ENCODE peak calls at places on chromosomes 1 and 21, in nine cellular contexts. Q is AG04450, M is vagina, F is heart right ventricle, Y is T-helper 1 cell, I is kidney epithelial cell, R is OCI-M1, L is brain microvascular endothelial cell, P is NCI-H1105. V is an unnamed sample.

GRCh38 chr1:201517631-201518030 is 10.7 kb upstream of the CSRP1 start:
- DNase-seq in Q (no peak), L (no peak), R (no peak), P (no peak), M (no peak), F (no peak), I (no peak), Y (no peak), V (no peak)

GRCh38 chr1:202586018-202586821 is 124.0 kb downstream of the SYT2 start:
- DNase-seq in Q (no peak), I (no peak), L (no peak), Y (no peak), P (peak; percentile 26), M (no peak), R (peak; percentile 52), F (peak; percentile 26), V (no peak)

GRCh38 chr1:51284487-51284954 is 45.8 kb downstream of the TTC39A start:
- DNase-seq in M (no peak), L (peak; percentile 33), F (no peak), P (peak; percentile 90), R (peak; percentile 98), Q (no peak), Y (no peak), I (no peak), V (peak; percentile 56)

GRCh38 chr21:39317134-39318090 is 4.0 kb upstream of the BRWD1 start:
- DNase-seq in R (peak; percentile 99), M (no peak), F (no peak), I (no peak), Q (no peak), L (no peak), P (no peak), Y (no peak), V (no peak)

GRCh38 chr1:55466343-55466742 is 251.2 kb upstream of the USP24 start:
- DNase-seq in L (no peak), M (no peak), Y (no peak), P (no peak), F (no peak), I (no peak), Q (no peak), R (no peak), V (no peak)

GRCh38 chr1:78003882-78004718 is 639 bp upstream of the DNAJB4 start:
- DNase-seq in L (peak; percentile 61), Y (peak; percentile 72), F (peak; percentile 35), P (no peak), R (peak; percentile 98), M (no peak), Q (peak; percentile 36), I (peak; percentile 56), V (no peak)

GRCh38 chr21:42228709-42229220 is 9.8 kb downstream of the ABCG1 start:
- DNase-seq in L (no peak), M (no peak), P (no peak), R (no peak), F (no peak), I (no peak), Q (no peak), Y (no peak), V (no peak)

GRCh38 chr1:226723640-226724532 is 15.2 kb downstream of the ITPKB start:
- DNase-seq in R (peak; percentile 37), P (peak; percentile 58), Y (no peak), M (no peak), I (no peak), Q (no peak), L (peak; percentile 75), F (no peak), V (no peak)

GRCh38 chr1:189149547-189150375 is 1327.9 kb downstream of the BRINP3 start:
- DNase-seq in Q (no peak), F (no peak), L (no peak), M (no peak), I (no peak), R (no peak), P (no peak), Y (no peak), V (no peak)

GRCh38 chr21:25964009-25964408 is 206.6 kb downstream of the APP start:
- DNase-seq in M (no peak), F (no peak), Y (no peak), Q (no peak), L (no peak), P (no peak), I (no peak), R (no peak), V (no peak)

GRCh38 chr1:208134491-208134890 is 109.7 kb downstream of the PLXNA2 start:
- DNase-seq in Q (no peak), Y (no peak), F (no peak), L (no peak), I (no peak), R (no peak), M (no peak), P (no peak), V (no peak)

GRCh38 chr21:41726970-41727783 is 39.7 kb downstream of the RIPK4 start:
- DNase-seq in Y (no peak), F (peak; percentile 77), P (no peak), R (no peak), M (no peak), Q (no peak), L (peak; percentile 61), I (no peak), V (no peak)

GRCh38 chr21:29423521-29423920 is 124.8 kb downstream of the BACH1 start:
- DNase-seq in L (no peak), P (no peak), Y (no peak), I (no peak), M (no peak), R (no peak), Q (no peak), F (no peak), V (no peak)

GRCh38 chr1:9551984-9552383 is 12.7 kb downstream of the SLC25A33 start:
- DNase-seq in R (no peak), P (no peak), Y (no peak), F (no peak), I (no peak), Q (no peak), M (no peak), L (no peak), V (no peak)

GRCh38 chr21:42424848-42425602 is 21.3 kb downstream of the UBASH3A start:
- DNase-seq in L (no peak), Y (peak; percentile 91), Q (no peak), F (no peak), P (no peak), M (no peak), I (no peak), R (no peak), V (no peak)

GRCh38 chr1:244868484-244869363 is 4.4 kb upstream of the HNRNPU start:
- DNase-seq in R (no peak), F (no peak), Y (no peak), Q (no peak), M (no peak), P (no peak), L (no peak), I (no peak), V (no peak)

GRCh38 chr1:85225624-85226380 is 25.0 kb upstream of the SYDE2 start:
- DNase-seq in F (no peak), R (peak; percentile 36), L (peak; percentile 12), Y (no peak), P (no peak), M (no peak), Q (no peak), I (no peak), V (no peak)

GRCh38 chr1:174445817-174446216 is 1.9 kb upstream of the GPR52 start:
- DNase-seq in P (no peak), L (no peak), M (no peak), Q (no peak), I (no peak), F (no peak), R (no peak), Y (no peak), V (no peak)

GRCh38 chr1:1616045-1616821 is 933 bp downstream of the MIB2 start:
- DNase-seq in Y (peak; percentile 29), L (no peak), I (no peak), Q (no peak), F (peak; percentile 62), R (peak; percentile 22), M (no peak), P (no peak), V (peak; percentile 42)

GRCh38 chr1:2137257-2138121 is 57.1 kb downstream of the FAAP20 start:
- DNase-seq in M (no peak), Y (no peak), P (no peak), L (no peak), F (no peak), I (no peak), Q (no peak), R (no peak), V (peak; percentile 70)

GRCh38 chr1:116737855-116738318 is 16.3 kb upstream of the CD2 start:
- DNase-seq in Y (peak; percentile 72), L (no peak), F (no peak), R (no peak), M (no peak), I (no peak), P (no peak), Q (no peak), V (no peak)

GRCh38 chr21:44724926-44725325 is 13.6 kb upstream of the TSPEAR start:
- DNase-seq in L (no peak), Y (no peak), P (no peak), R (no peak), F (no peak), Q (no peak), M (no peak), I (no peak), V (no peak)

GRCh38 chr1:4002061-4002521 is 102.0 kb upstream of the C1orf174 start:
- DNase-seq in R (no peak), L (no peak), P (no peak), Y (no peak), I (no peak), M (no peak), F (no peak), Q (no peak), V (no peak)

GRCh38 chr1:208090776-208091291 is 153.3 kb downstream of the PLXNA2 start:
- DNase-seq in Q (no peak), M (no peak), F (no peak), R (no peak), P (no peak), Y (no peak), I (no peak), L (no peak), V (no peak)

GRCh38 chr1:156488566-156489165 is 11.9 kb downstream of the MEF2D start:
- DNase-seq in M (no peak), R (no peak), F (no peak), L (no peak), Y (peak; percentile 58), Q (no peak), P (no peak), I (no peak), V (no peak)

GRCh38 chr1:1628656-1629429 is 3.1 kb upstream of the MMP23B start:
- DNase-seq in L (no peak), Q (no peak), I (no peak), P (no peak), R (no peak), F (no peak), Y (peak; percentile 16), M (no peak), V (no peak)

GRCh38 chr21:36209626-36210171 is 53.1 kb downstream of the DOP1B start:
- DNase-seq in I (no peak), R (peak; percentile 79), L (peak; percentile 42), F (no peak), P (peak; percentile 30), M (no peak), Y (peak; percentile 57), Q (peak; percentile 56), V (peak; percentile 41)

GRCh38 chr1:108815566-108815965 is 41.3 kb downstream of the AKNAD1 start:
- DNase-seq in Q (no peak), F (no peak), M (no peak), R (no peak), L (no peak), Y (no peak), I (no peak), P (no peak), V (no peak)